ENCODE peak calls at places on chromosomes 1 and 21, in five cellular contexts. N is mesenchymal stem cell, V is body of pancreas, W is fibroblast of lung, A is Peyer's patch. Z is an unnamed sample.

GRCh38 chr1:116561563-116561962 is 9.3 kb downstream of the CD58 start:
- DNase-seq in V (no peak), A (no peak), W (no peak), N (no peak), Z (no peak)

GRCh38 chr1:175400811-175401210 is 208.2 kb upstream of the KIAA0040 start:
- DNase-seq in A (no peak), W (no peak), V (no peak), N (peak; percentile 8), Z (no peak)

GRCh38 chr1:180935326-180936109 is 22.8 kb downstream of the KIAA1614 start:
- DNase-seq in N (no peak), A (peak; percentile 83), V (no peak), W (no peak), Z (no peak)

GRCh38 chr1:121458291-121459048 is 273.7 kb downstream of the SRGAP2C start:
- DNase-seq in W (peak; percentile 2), N (peak; percentile 20), V (no peak), A (no peak), Z (no peak)

GRCh38 chr21:45556645-45557601 is 14.7 kb upstream of the SLC19A1 start:
- DNase-seq in W (no peak), N (peak; percentile 23), V (peak; percentile 13), A (peak; percentile 55), Z (no peak)

GRCh38 chr1:228224198-228225164 is 16.6 kb downstream of the OBSCN start:
- DNase-seq in N (no peak), W (no peak), V (no peak), A (no peak), Z (no peak)

GRCh38 chr1:201217146-201217545 is 26.5 kb downstream of the IGFN1 start:
- DNase-seq in N (no peak), A (peak; percentile 39), V (no peak), W (no peak), Z (no peak)

GRCh38 chr1:222084996-222085395 is 343.1 kb upstream of the DUSP10 start:
- DNase-seq in A (no peak), N (no peak), W (no peak), V (no peak), Z (peak; percentile 94)

GRCh38 chr1:19814681-19815503 is at the start of gene RNF186:
- DNase-seq in N (no peak), V (peak; percentile 96), A (peak; percentile 86), W (no peak), Z (no peak)

GRCh38 chr21:37370152-37371040 is 3.8 kb downstream of the DYRK1A start:
- DNase-seq in V (no peak), A (no peak), N (peak; percentile 75), W (peak; percentile 79), Z (peak; percentile 67)

GRCh38 chr21:41418393-41418792 is 7.6 kb upstream of the MX1 start:
- DNase-seq in W (no peak), A (no peak), N (no peak), V (no peak), Z (no peak)

GRCh38 chr21:14480601-14481000 is 65.5 kb downstream of the SAMSN1 start:
- DNase-seq in W (no peak), V (no peak), N (no peak), A (no peak), Z (no peak)

GRCh38 chr1:61098906-61099437 is 16.6 kb downstream of the NFIA start:
- DNase-seq in N (no peak), V (no peak), W (no peak), A (no peak), Z (no peak)

GRCh38 chr1:61100578-61100977 is 18.2 kb downstream of the NFIA start:
- DNase-seq in V (no peak), A (no peak), N (no peak), W (no peak), Z (no peak)

GRCh38 chr1:61095127-61095812 is 12.9 kb downstream of the NFIA start:
- DNase-seq in A (no peak), V (no peak), N (no peak), W (no peak), Z (no peak)

GRCh38 chr1:61097326-61097725 is 15.0 kb downstream of the NFIA start:
- DNase-seq in V (no peak), A (no peak), W (peak; percentile 69), N (no peak), Z (peak; percentile 57)

DNA sequence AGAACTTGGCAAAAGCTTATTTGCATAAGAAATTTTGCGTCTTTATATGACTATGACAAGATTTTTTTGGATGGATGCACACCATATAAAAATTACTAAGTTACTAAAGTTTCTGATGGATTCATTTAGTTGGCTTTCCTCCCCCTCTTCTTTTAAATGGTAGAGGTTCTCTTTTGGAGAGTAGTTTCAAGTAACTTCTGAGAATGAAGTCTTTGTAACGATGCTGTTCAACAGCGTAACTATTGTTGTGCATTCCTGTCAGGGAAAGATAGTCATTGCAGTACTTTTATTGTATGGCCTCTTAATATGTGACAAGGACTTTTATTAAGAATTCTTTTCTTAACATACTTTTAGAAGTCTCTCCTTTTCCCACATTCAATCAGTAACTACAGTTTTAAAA is 16.0 kb downstream of the NFIA start:
- DNase-seq in V (no peak), A (no peak), N (no peak), W (no peak), Z (no peak)
- H3K4me1 ChIP-seq in V (peaks cover 53% of the 10 kb centered on the region), A (no peaks in the 10 kb centered on the region), N (no peaks in the 10 kb centered on the region), W (peaks cover 4% of the 10 kb centered on the region), Z (no peaks in the 10 kb centered on the region)

DNA sequence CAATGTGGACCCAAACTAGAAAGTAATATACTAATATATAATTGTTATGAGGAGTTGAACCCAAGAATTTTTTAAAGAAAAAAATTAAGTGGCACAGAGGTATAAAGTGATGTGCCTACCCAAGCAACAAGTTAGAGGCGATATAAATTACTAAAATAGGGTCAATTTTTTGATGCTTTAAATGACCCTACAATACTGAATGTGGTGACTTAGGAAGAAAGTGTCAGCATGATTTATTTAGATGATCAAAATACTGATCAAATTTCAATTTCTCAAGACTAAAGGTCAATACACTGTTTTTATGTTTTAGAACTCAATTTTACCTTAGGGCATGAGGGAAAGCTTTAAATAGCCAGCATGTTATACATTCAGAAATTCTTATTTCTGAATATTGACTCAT is 20.2 kb downstream of the SCAF4 start:
- DNase-seq in V (no peak), A (no peak), W (no peak), N (no peak), Z (no peak)
- H3K4me1 ChIP-seq in V (peaks cover 58% of the 10 kb centered on the region), A (peaks cover 7% of the 10 kb centered on the region), W (no peaks in the 10 kb centered on the region), N (no peaks in the 10 kb centered on the region), Z (peaks cover 23% of the 10 kb centered on the region)

DNA sequence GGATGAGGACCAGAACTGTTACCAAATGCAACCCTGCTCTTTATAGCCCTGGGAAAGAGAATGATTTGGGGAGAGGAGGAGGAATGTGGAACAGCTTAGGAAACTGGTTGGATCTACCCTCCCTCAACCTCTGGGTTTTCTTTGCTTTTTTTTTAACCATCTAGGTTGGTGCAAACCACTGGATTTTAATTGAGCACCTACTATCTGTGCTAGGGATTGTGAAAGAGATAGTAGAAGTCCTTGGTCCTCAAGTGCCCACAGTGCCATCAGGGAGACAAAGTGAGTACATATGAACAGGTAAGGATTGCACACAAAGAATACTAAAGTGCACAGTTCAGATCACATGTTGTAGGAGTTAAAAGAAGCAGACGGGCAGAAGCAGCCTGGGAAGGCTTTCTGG is 4.7 kb downstream of the TAGLN2 start:
- DNase-seq in W (no peak), V (no peak), A (no peak), N (no peak), Z (no peak)
- H3K4me1 ChIP-seq in W (peaks cover 45% of the 10 kb centered on the region), V (peaks cover 68% of the 10 kb centered on the region), A (peaks cover 17% of the 10 kb centered on the region), N (peaks cover 53% of the 10 kb centered on the region), Z (peaks cover 61% of the 10 kb centered on the region)

GRCh38 chr1:178243890-178244289 is 150.0 kb downstream of the RASAL2 start:
- DNase-seq in W (no peak), A (no peak), N (no peak), V (no peak), Z (no peak)

GRCh38 chr1:178241837-178242236 is 147.9 kb downstream of the RASAL2 start:
- DNase-seq in V (no peak), W (no peak), N (peak; percentile 20), A (no peak), Z (no peak)

GRCh38 chr1:178243119-178243518 is 149.2 kb downstream of the RASAL2 start:
- DNase-seq in N (no peak), V (no peak), W (no peak), A (no peak), Z (no peak)

GRCh38 chr1:178238722-178239510 is 145.0 kb downstream of the RASAL2 start:
- DNase-seq in N (peak; percentile 97), A (no peak), W (peak; percentile 93), V (no peak), Z (peak; percentile 100)

GRCh38 chr1:178241057-178241456 is 147.2 kb downstream of the RASAL2 start:
- DNase-seq in W (peak; percentile 66), V (no peak), N (peak; percentile 67), A (no peak), Z (peak; percentile 66)
- H3K4me1 ChIP-seq in W (peaks cover 15% of the 10 kb centered on the region), V (peaks cover 6% of the 10 kb centered on the region), N (no peaks in the 10 kb centered on the region), A (no peaks in the 10 kb centered on the region), Z (peaks cover 33% of the 10 kb centered on the region)

GRCh38 chr1:59703226-59703917 is 111.4 kb upstream of the HOOK1 start:
- DNase-seq in A (no peak), N (peak; percentile 79), W (peak; percentile 95), V (no peak), Z (peak; percentile 74)
- H3K4me1 ChIP-seq in A (no peaks in the 10 kb centered on the region), N (peaks cover 4% of the 10 kb centered on the region), W (peaks cover 28% of the 10 kb centered on the region), V (peaks cover 11% of the 10 kb centered on the region), Z (peaks cover 37% of the 10 kb centered on the region)

GRCh38 chr1:225881081-225882007 is 836 bp downstream of the TMEM63A start:
- DNase-seq in V (peak; percentile 75), N (peak; percentile 50), W (peak; percentile 44), A (peak; percentile 83), Z (peak; percentile 26)

GRCh38 chr1:225878282-225878681 is 3.9 kb downstream of the TMEM63A start:
- DNase-seq in N (no peak), V (no peak), A (no peak), W (no peak), Z (no peak)

GRCh38 chr1:225880636-225881035 is 1.5 kb downstream of the TMEM63A start:
- DNase-seq in N (no peak), V (peak; percentile 56), W (no peak), A (no peak), Z (no peak)

GRCh38 chr1:225879521-225880209 is 2.5 kb downstream of the TMEM63A start:
- DNase-seq in N (no peak), V (peak; percentile 70), W (no peak), A (no peak), Z (no peak)

GRCh38 chr1:225880210-225880584 is 2.0 kb downstream of the TMEM63A start:
- DNase-seq in W (no peak), V (peak; percentile 53), N (no peak), A (no peak), Z (no peak)
- H3K4me1 ChIP-seq in W (peaks cover 15% of the 10 kb centered on the region), V (peaks cover 71% of the 10 kb centered on the region), N (peaks cover 24% of the 10 kb centered on the region), A (peaks cover 33% of the 10 kb centered on the region), Z (peaks cover 9% of the 10 kb centered on the region)

DNA sequence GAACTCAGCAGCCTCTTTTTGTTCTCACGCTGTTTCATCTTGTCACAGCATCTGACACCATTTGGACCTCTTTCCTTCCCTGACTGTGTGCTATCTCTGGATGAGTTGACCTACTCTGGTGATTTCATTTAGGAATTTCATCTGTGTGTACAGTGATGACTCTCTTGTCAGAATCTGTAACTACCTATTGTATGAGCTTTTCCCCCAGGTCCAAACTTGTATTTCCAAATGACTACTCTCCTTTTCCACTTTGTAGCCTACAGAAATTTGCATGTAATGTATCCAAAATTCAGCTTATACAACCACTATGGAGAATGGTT is 58.9 kb upstream of the MACF1 start:
- DNase-seq in V (no peak), W (no peak), N (peak; percentile 53), A (no peak), Z (no peak)
- H3K4me1 ChIP-seq in V (peaks cover 31% of the 10 kb centered on the region), W (peaks cover 24% of the 10 kb centered on the region), N (peaks cover 20% of the 10 kb centered on the region), A (no peaks in the 10 kb centered on the region), Z (peaks cover 31% of the 10 kb centered on the region)